ENCODE peak calls at places on chromosomes 16 and 17, in six cellular contexts. Z is left ventricle myocardium inferior; M is effector memory CD4-positive, alpha-beta T cell; K is CD4-positive, alpha-beta T cell; Y is small intestine; S is heart right ventricle. P is an unnamed sample.

GRCh38 chr17:7177210-7177953 is 1.8 kb downstream of the ASGR1 start:
- DNase-seq in K (peak), M (peak), Z (peak), S (peak), Y (peak), P (peak)

GRCh38 chr16:83809092-83809491 is 1.3 kb downstream of the HSBP1 start:
- DNase-seq in K (no peak), Y (no peak), M (no peak), Z (no peak), S (no peak), P (no peak)

GRCh38 chr17:76598004-76598439 is 12.4 kb upstream of the ST6GALNAC2 start:
- DNase-seq in Y (no peak), K (no peak), Z (no peak), S (no peak), M (no peak), P (no peak)

GRCh38 chr16:69107311-69107962 is 2.0 kb downstream of the HAS3 start:
- DNase-seq in Z (peak), K (no peak), Y (peak), M (no peak), S (peak), P (peak)

GRCh38 chr17:65366102-65366844 is 195.2 kb downstream of the AXIN2 start:
- DNase-seq in Y (no peak), K (no peak), S (no peak), Z (no peak), M (no peak), P (no peak)

GRCh38 chr16:5649762-5650445 is 552.3 kb upstream of the EEF2KMT start:
- DNase-seq in S (no peak), Y (no peak), K (no peak), M (no peak), Z (no peak), P (no peak)

GRCh38 chr16:48965391-48965790 is 316.2 kb downstream of the CBLN1 start:
- DNase-seq in M (no peak), S (no peak), K (no peak), Z (no peak), Y (no peak), P (no peak)

GRCh38 chr16:75614247-75614897 is 8.7 kb downstream of the ADAT1 start:
- DNase-seq in K (no peak), Y (no peak), S (no peak), M (no peak), Z (no peak), P (no peak)

GRCh38 chr16:67993207-67994036 is 5.9 kb downstream of the DPEP2 start:
- DNase-seq in S (peak), Z (peak), M (peak), Y (peak), K (peak), P (peak)

GRCh38 chr16:3654249-3654991 is at the start of gene DNASE1:
- DNase-seq in S (peak), Y (peak), Z (peak), K (peak), M (peak), P (peak)

GRCh38 chr16:72198641-72199250 is 26.8 kb upstream of the PMFBP1 start:
- DNase-seq in Y (no peak), Z (no peak), M (no peak), S (no peak), K (no peak), P (no peak)

GRCh38 chr17:73030995-73031394 is 61.5 kb downstream of the SLC39A11 start:
- DNase-seq in K (no peak), Y (peak), S (no peak), M (no peak), Z (no peak), P (no peak)

GRCh38 chr16:66091462-66091861 is 275.0 kb upstream of the CDH5 start:
- DNase-seq in Y (no peak), K (no peak), S (no peak), M (no peak), Z (no peak), P (no peak)

GRCh38 chr16:54647731-54648221 is 282.9 kb upstream of the IRX5 start:
- DNase-seq in Y (no peak), M (no peak), S (no peak), Z (no peak), K (no peak), P (no peak)

GRCh38 chr16:53740476-53740875 is 36.5 kb downstream of the FTO start:
- DNase-seq in S (no peak), K (no peak), M (no peak), Y (no peak), Z (no peak), P (no peak)

GRCh38 chr17:68248199-68248825 is 469 bp downstream of the AMZ2 start:
- DNase-seq in S (no peak), Y (no peak), M (no peak), K (no peak), Z (no peak), P (peak)

GRCh38 chr17:27810902-27811557 is 10.7 kb upstream of the NOS2 start:
- DNase-seq in Y (no peak), M (no peak), Z (no peak), S (no peak), K (no peak), P (no peak)

DNA sequence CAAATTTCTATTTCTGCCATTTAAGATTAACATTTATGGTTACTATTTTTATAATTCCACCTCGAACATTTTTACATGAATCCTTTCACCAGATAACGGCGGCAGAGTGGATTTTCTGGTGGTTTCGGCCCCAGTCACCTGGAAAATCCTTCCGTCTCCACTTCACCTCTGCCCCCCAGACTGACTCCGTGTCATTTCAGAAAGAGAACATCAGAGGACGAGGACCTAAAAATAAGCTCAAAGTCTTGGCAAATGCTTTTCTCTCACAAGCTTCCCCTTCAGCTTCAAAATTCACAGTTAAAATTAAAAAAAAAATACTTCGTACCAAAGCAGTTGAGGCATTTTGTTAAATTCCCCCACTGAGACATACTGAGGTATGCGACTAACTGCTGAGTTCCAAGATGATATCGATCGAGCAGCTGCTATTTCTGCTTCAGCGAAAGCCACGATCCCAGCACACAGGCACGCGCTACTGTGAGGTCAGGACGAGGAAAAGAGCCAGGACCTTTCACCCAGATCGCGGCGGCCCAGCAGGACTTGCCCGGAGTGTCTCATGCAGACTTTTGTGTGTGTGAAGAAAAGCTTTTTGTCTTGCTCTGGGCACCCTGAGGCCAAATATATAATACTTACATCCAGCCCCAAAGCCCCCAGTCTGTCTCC is 36.8 kb downstream of the ASPA start:
- DNase-seq in Z (peak), K (no peak), S (peak), Y (peak), M (no peak), P (peak)
- H3K27ac ChIP-seq in Z (peak), K (no peak), S (peak), Y (peak), M (no peak), P (peak)

GRCh38 chr17:78170692-78171590 is 2.6 kb downstream of the SYNGR2 start:
- DNase-seq in Z (no peak), S (no peak), K (no peak), Y (no peak), M (no peak), P (no peak)

GRCh38 chr17:78168906-78169793 is 769 bp downstream of the SYNGR2 start:
- DNase-seq in S (peak), Y (peak), M (peak), Z (peak), K (no peak), P (peak)

GRCh38 chr17:78163881-78164747 is 4.3 kb upstream of the SYNGR2 start:
- DNase-seq in Y (no peak), M (no peak), K (no peak), S (no peak), Z (no peak), P (no peak)

GRCh38 chr17:78164748-78165607 is 3.4 kb upstream of the SYNGR2 start:
- DNase-seq in S (no peak), M (no peak), K (no peak), Y (no peak), Z (no peak), P (no peak)

DNA sequence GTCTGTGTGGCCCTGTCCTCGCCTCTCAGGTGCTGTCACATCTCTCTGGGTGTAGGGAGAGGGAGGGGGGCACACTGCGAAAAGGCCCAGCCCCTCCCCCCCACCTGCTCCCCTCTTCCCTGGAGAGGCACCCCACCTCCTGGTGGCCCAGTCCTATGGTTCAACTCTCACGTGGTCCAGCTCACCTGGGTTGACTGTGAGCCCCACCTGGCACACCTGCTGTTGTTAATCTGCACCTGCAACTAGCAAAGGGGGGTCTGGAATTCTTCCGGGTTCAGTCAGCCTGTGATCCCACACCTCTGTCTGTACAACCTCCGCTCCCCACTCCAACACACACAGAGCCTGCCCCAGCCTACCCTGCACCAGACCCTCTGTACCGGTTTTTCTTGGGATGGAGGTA is 2.0 kb upstream of the SYNGR2 start:
- DNase-seq in K (no peak), Z (no peak), M (no peak), S (no peak), Y (no peak), P (no peak)
- H3K27ac ChIP-seq in K (no peak), Z (no peak), M (no peak), S (no peak), Y (peak), P (no peak)

GRCh38 chr17:66460558-66460957 is 158.1 kb downstream of the PRKCA start:
- DNase-seq in Y (no peak), Z (no peak), M (no peak), K (no peak), S (no peak), P (no peak)
- H3K27ac ChIP-seq in Y (no peak), Z (peak), M (no peak), K (no peak), S (no peak), P (no peak)

DNA sequence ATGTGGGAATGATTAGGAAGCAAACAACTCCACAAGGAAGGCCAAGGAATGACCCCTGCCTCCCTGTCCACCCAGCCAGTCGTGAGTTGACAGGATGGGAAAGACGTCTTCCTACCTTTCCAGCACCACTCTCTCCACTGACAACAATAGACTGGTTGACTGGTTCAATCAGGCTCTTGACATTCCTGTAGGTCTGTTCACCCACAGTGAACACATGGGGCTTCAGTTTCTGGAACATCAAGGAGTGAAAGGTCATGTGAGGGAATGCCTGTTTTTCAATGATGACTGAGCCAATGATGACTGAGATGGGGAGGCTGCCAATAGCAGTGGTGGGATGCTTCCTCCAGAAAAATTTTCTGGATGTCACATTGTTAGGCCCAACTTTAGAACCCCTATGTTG is 9.6 kb downstream of the MYO19 start:
- DNase-seq in Z (no peak), K (no peak), S (no peak), M (no peak), Y (no peak), P (no peak)
- H3K27ac ChIP-seq in Z (no peak), K (no peak), S (no peak), M (no peak), Y (no peak), P (no peak)